ENCODE peak calls at places on chromosome 7, in eight cellular contexts. A is GM23338, Z is GM23248, P is K562, Y is mammary epithelial cell, Q is HCT116, R is neural progenitor cell, V is PC-3. T is an unnamed sample.

GRCh38 chr7:30983042-30983913 is 19.5 kb downstream of the GHRHR start:
- DNase-seq in A (peak), Z (peak), P (peak), Y (peak), Q (peak), R (peak), V (peak), T (peak)

GRCh38 chr7:130877236-130877635 is 143.2 kb upstream of the KLF14 start:
- DNase-seq in A (no peak), Z (no peak), P (no peak), Y (no peak), Q (no peak), R (no peak), V (no peak), T (no peak)

GRCh38 chr7:14602851-14603250 is 299.7 kb downstream of the DGKB start:
- DNase-seq in A (no peak), Z (peak), P (no peak), Y (no peak), Q (no peak), R (no peak), V (peak), T (no peak)

GRCh38 chr7:129783097-129783919 is 169.5 kb downstream of the UBE2H start:
- DNase-seq in A (no peak), Z (no peak), P (no peak), Y (no peak), Q (no peak), R (peak), V (no peak), T (peak)

GRCh38 chr7:94183289-94183749 is 179.2 kb upstream of the BET1 start:
- DNase-seq in A (peak), Z (peak), P (no peak), Y (peak), Q (peak), R (peak), V (peak), T (peak)

GRCh38 chr7:12596225-12596790 is 25.8 kb downstream of the SCIN start:
- DNase-seq in A (no peak), Z (no peak), P (no peak), Y (no peak), Q (no peak), R (no peak), V (peak), T (no peak)

GRCh38 chr7:20331231-20331880 is 656 bp downstream of the ITGB8 start:
- DNase-seq in A (peak), Z (peak), P (no peak), Y (no peak), Q (no peak), R (peak), V (peak), T (peak)

GRCh38 chr7:116544488-116544887 is 19.7 kb downstream of the CAV1 start:
- DNase-seq in A (no peak), Z (no peak), P (no peak), Y (no peak), Q (no peak), R (no peak), V (no peak), T (no peak)

GRCh38 chr7:36312064-36312914 is 77.4 kb upstream of the ANLN start:
- DNase-seq in A (peak), Z (no peak), P (peak), Y (peak), Q (no peak), R (peak), V (no peak), T (no peak)

GRCh38 chr7:77696643-77697534 is 630 bp downstream of the RSBN1L start:
- DNase-seq in A (peak), Z (peak), P (peak), Y (peak), Q (no peak), R (peak), V (peak), T (peak)

GRCh38 chr7:134755422-134756022 is 23.9 kb upstream of the CALD1 start:
- DNase-seq in A (no peak), Z (peak), P (peak), Y (no peak), Q (no peak), R (peak), V (peak), T (peak)

GRCh38 chr7:134943785-134944400 is 42.4 kb upstream of the AGBL3 start:
- DNase-seq in A (no peak), Z (peak), P (peak), Y (no peak), Q (peak), R (peak), V (peak), T (peak)

GRCh38 chr7:18873674-18874341 is 243.6 kb downstream of the TWIST1 start:
- DNase-seq in A (peak), Z (peak), P (no peak), Y (no peak), Q (no peak), R (peak), V (peak), T (no peak)

GRCh38 chr7:150322833-150323681 is at the start of the genes ACTR3C and LRRC61:
- DNase-seq in A (peak), Z (no peak), P (peak), Y (peak), Q (no peak), R (peak), V (peak), T (no peak)

GRCh38 chr7:94561841-94562514 is 52.4 kb downstream of the CASD1 start:
- DNase-seq in A (no peak), Z (peak), P (no peak), Y (peak), Q (no peak), R (no peak), V (peak), T (peak)

GRCh38 chr7:6520163-6520981 is 30.9 kb downstream of the GRID2IP start:
- DNase-seq in A (no peak), Z (no peak), P (no peak), Y (no peak), Q (no peak), R (no peak), V (no peak), T (no peak)

GRCh38 chr7:96786998-96787395 is 77.4 kb upstream of the SEM1 start:
- DNase-seq in A (peak), Z (no peak), P (no peak), Y (no peak), Q (no peak), R (peak), V (no peak), T (no peak)

GRCh38 chr7:1100886-1101579 is 13.1 kb downstream of the GPER1 start:
- DNase-seq in A (no peak), Z (no peak), P (no peak), Y (no peak), Q (no peak), R (no peak), V (no peak), T (peak)

DNA sequence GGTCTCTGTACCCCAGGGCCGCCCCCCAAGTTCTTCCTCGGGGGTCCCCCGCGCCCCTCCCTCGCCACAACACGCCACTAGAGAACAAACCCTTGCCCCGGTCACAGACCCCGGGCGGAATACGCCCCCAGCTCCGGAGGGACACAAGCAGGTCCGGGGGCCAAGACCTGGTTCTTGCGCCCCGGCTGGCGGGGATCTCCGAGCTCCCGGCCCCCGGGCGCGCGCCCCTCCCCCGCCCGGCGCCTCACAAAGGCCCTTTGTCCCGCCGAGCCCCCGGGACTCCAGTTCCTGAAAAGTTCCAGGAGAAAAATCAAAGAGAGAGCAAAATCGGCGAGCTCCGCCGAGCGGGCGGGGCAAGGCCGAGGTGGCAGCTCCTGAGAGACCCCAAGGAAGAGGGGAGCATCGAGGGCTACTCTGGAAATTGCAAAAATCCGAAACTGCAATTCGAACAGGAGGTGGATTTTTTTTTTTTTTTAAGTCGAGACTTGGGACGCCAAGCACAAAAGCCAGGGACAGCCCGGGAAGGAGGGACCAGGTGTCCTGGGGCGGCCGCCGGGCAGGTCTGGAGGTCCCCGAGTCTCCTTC is 4.0 kb downstream of the TNRC18 start:
- DNase-seq in A (peak), Z (peak), P (no peak), Y (peak), Q (no peak), R (peak), V (peak), T (peak)
- TF ChIP-seq EZH2 in A (peak), Z (no peak), P (no peak), Y (no peak), Q (no peak), R (no peak), V (no peak), T (no peak)

GRCh38 chr7:103929808-103930415 is 59.5 kb downstream of the RELN start:
- DNase-seq in A (no peak), Z (no peak), P (no peak), Y (peak), Q (no peak), R (no peak), V (peak), T (no peak)

GRCh38 chr7:103934508-103934907 is 55.0 kb downstream of the RELN start:
- DNase-seq in A (peak), Z (no peak), P (no peak), Y (no peak), Q (no peak), R (no peak), V (no peak), T (no peak)

GRCh38 chr7:103932389-103932788 is 57.1 kb downstream of the RELN start:
- DNase-seq in A (peak), Z (no peak), P (no peak), Y (no peak), Q (no peak), R (no peak), V (no peak), T (no peak)

GRCh38 chr7:103928581-103928980 is 60.9 kb downstream of the RELN start:
- DNase-seq in A (no peak), Z (no peak), P (no peak), Y (no peak), Q (no peak), R (no peak), V (no peak), T (no peak)
- TF ChIP-seq EZH2 in A (no peak), Z (no peak), P (no peak), Y (no peak), Q (no peak), R (no peak), V (no peak), T (no peak)

GRCh38 chr7:27170494-27170811 is 3.7 kb downstream of the HOXA10 start:
- DNase-seq in A (no peak), Z (no peak), P (no peak), Y (no peak), Q (no peak), R (no peak), V (no peak), T (peak)

GRCh38 chr7:27172823-27173411 is 1.2 kb downstream of the HOXA10 start:
- DNase-seq in A (peak), Z (peak), P (no peak), Y (no peak), Q (no peak), R (peak), V (peak), T (peak)

GRCh38 chr7:27172388-27172774 is 1.7 kb downstream of the HOXA10 start:
- DNase-seq in A (no peak), Z (peak), P (no peak), Y (no peak), Q (no peak), R (no peak), V (no peak), T (peak)

GRCh38 chr7:27170936-27171635 is 3.0 kb downstream of the HOXA10 start:
- DNase-seq in A (peak), Z (peak), P (no peak), Y (no peak), Q (no peak), R (peak), V (peak), T (peak)

GRCh38 chr7:27171636-27172387 is 2.3 kb downstream of the HOXA10 start:
- DNase-seq in A (peak), Z (peak), P (no peak), Y (peak), Q (no peak), R (peak), V (no peak), T (no peak)
- TF ChIP-seq EZH2 in A (peak), Z (no peak), P (no peak), Y (no peak), Q (no peak), R (peak), V (no peak), T (no peak)

DNA sequence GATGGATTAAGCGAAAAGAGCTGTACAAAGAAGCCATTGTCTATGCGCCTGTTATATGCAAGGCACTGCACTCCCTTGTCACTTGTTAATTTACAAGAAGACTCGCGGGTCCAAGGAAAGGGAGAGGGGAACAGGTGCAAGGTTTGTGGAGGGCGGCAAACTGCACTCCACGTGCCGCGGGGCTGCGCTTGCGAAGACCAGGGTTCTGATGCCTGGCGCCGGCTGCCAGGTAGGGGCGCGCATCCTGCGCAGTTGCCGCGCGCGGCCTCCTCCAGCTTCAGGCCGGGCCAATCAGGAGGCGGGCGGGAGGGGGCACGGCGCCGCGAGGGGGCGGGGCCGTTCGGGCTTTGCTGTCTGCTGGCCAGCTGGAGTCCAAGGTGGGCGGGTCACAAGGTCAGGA is 140.6 kb upstream of the PALS2 start:
- DNase-seq in A (no peak), Z (no peak), P (no peak), Y (no peak), Q (no peak), R (no peak), V (no peak), T (no peak)
- TF ChIP-seq EZH2 in A (no peak), Z (no peak), P (no peak), Y (no peak), Q (no peak), R (no peak), V (no peak), T (no peak)

DNA sequence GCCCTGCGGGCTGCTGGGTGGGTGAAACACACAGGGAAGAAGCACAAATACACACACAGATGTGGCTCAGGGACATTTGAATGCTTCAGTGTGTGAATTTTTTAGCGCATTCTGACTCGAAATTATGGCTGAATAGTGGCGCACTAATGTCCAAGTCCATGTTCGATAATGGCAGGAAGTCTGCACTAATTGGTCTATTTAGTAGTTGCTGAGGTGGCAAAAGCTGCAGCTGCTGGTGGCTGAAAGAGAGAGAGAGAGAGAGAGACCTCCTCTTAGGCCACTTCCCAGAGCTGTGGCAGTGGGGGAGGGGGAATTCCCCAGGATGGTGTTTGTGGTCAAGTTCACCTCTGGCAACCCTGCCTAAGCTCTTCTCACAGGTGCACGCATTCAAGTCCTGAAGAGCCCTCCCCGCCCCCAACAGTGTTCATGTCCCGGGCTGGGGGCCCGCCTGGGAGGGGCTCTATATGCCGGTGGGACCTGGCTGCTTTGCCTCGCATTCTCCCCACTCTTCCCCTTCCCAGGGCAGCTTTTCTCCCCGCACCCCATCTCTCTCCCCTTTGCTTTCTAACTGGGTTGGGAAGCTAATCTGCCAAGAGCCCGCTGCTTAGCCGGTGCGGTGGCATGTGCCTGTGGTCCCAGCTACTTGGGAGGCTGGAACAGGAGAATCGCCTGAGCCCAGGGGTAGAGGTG is 6.0 kb upstream of the MNX1 start:
- DNase-seq in A (peak), Z (no peak), P (no peak), Y (no peak), Q (no peak), R (peak), V (no peak), T (no peak)
- TF ChIP-seq EZH2 in A (peak), Z (peak), P (no peak), Y (no peak), Q (no peak), R (no peak), V (no peak), T (peak)

GRCh38 chr7:27145884-27146401 is 1.6 kb downstream of the HOXA6 start:
- DNase-seq in A (no peak), Z (no peak), P (no peak), Y (no peak), Q (no peak), R (no peak), V (no peak), T (no peak)
- TF ChIP-seq EZH2 in A (peak), Z (no peak), P (no peak), Y (no peak), Q (no peak), R (no peak), V (no peak), T (no peak)

DNA sequence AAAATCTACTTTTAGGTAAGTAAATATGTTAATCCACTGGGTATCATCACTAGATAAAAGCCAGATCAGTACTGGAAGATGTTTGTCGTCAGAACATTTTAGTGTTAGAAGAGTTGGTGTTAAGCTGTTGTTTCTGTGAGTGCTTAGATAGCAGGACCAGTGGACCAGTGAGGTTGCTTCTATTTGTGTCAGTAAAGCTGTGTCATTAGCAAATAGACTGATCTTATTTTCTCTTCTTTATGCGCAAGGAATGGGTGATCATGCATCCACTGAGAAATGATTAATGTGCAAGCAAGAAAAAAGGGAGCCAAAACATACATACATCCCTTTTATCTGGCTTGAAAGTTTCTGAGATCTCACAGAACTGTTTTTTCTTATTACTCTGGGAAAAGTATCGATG is 42.6 kb downstream of the EXOC4 start:
- DNase-seq in A (no peak), Z (no peak), P (no peak), Y (no peak), Q (no peak), R (no peak), V (no peak), T (no peak)
- TF ChIP-seq EZH2 in A (no peak), Z (no peak), P (no peak), Y (no peak), Q (no peak), R (no peak), V (no peak), T (no peak)

T was measured in endothelial cell of umbilical vein.